ENCODE peak calls at places on chromosomes 12 and 14, in eight cellular contexts. O is body of pancreas; N is MM.1S; M is spleen; X is uterus; J is stomach; I is CD4-positive, alpha-beta memory T cell; D is right cardiac atrium. W is an unnamed sample.

GRCh38 chr12:88922816-88923215 is 342.5 kb upstream of the KITLG start:
- DNase-seq in N (no peak), X (no peak), I (no peak), M (no peak), J (no peak), O (no peak), D (no peak), W (no peak)

GRCh38 chr14:69997849-69998248 is 118.6 kb downstream of the SMOC1 start:
- DNase-seq in N (no peak), O (peak; percentile 84), M (no peak), J (peak; percentile 65), I (no peak), D (no peak), X (no peak), W (no peak)

GRCh38 chr12:47397664-47398281 is 308.1 kb downstream of the RPAP3 start:
- DNase-seq in X (no peak), O (no peak), J (no peak), N (peak; percentile 73), I (peak; percentile 65), M (no peak), D (no peak), W (peak; percentile 30)

GRCh38 chr14:58666737-58667136 is 29.0 kb downstream of the DACT1 start:
- DNase-seq in D (no peak), O (no peak), J (no peak), X (no peak), M (no peak), N (no peak), I (no peak), W (no peak)

GRCh38 chr14:85625925-85626585 is 96.1 kb downstream of the FLRT2 start:
- DNase-seq in I (no peak), N (no peak), M (no peak), O (no peak), X (no peak), D (no peak), J (no peak), W (no peak)

GRCh38 chr12:25789520-25789919 is 169.0 kb upstream of the RASSF8 start:
- DNase-seq in X (no peak), M (no peak), J (no peak), D (no peak), O (no peak), I (no peak), N (no peak), W (no peak)

GRCh38 chr12:128976120-128976519 is 122.8 kb downstream of the GLT1D1 start:
- DNase-seq in I (no peak), J (no peak), O (peak; percentile 33), M (no peak), N (no peak), D (no peak), X (no peak), W (no peak)

GRCh38 chr14:59582161-59582560 is 5.5 kb upstream of the CCDC175 start:
- DNase-seq in M (no peak), D (no peak), N (no peak), O (no peak), I (no peak), J (no peak), X (no peak), W (no peak)

GRCh38 chr12:24045816-24046257 is 96.4 kb upstream of the SOX5 start:
- DNase-seq in D (no peak), M (no peak), J (no peak), I (no peak), O (no peak), N (peak; percentile 31), X (no peak), W (no peak)

GRCh38 chr12:121400332-121401139 is 618 bp downstream of the RNF34 start:
- DNase-seq in M (peak; percentile 90), D (no peak), O (no peak), N (peak; percentile 26), J (peak; percentile 44), I (peak; percentile 69), X (no peak), W (peak; percentile 27)

GRCh38 chr12:45232771-45233372 is 17.0 kb downstream of the ANO6 start:
- DNase-seq in J (peak; percentile 27), M (no peak), I (no peak), D (no peak), X (peak; percentile 54), N (no peak), O (peak; percentile 59), W (no peak)

GRCh38 chr12:62846506-62846905 is 88.4 kb downstream of the PPM1H start:
- DNase-seq in X (no peak), D (no peak), J (no peak), M (no peak), N (no peak), I (no peak), O (no peak), W (no peak)

GRCh38 chr12:45648070-45648469 is 81.4 kb upstream of the ARID2 start:
- DNase-seq in I (no peak), J (peak; percentile 46), O (peak; percentile 36), X (no peak), N (peak; percentile 39), M (no peak), D (peak; percentile 56), W (no peak)

GRCh38 chr12:124359671-124360581 is 65.0 kb downstream of the RFLNA start:
- DNase-seq in X (peak; percentile 95), I (no peak), O (peak; percentile 98), J (peak; percentile 94), D (peak; percentile 98), M (no peak), N (no peak), W (no peak)

GRCh38 chr14:91383439-91383838 is 34.2 kb downstream of the CCDC88C start:
- DNase-seq in J (no peak), I (no peak), X (no peak), N (no peak), O (no peak), D (no peak), M (no peak), W (no peak)

GRCh38 chr12:65199604-65200003 is 30.2 kb downstream of the LEMD3 start:
- DNase-seq in X (no peak), D (no peak), O (no peak), J (no peak), M (no peak), N (no peak), I (no peak), W (no peak)

GRCh38 chr12:22083167-22083566 is 37.1 kb downstream of the CMAS start:
- DNase-seq in O (no peak), I (peak; percentile 50), X (no peak), N (peak; percentile 48), J (no peak), M (no peak), D (no peak), W (no peak)

GRCh38 chr12:122422769-122423257 is 344 bp upstream of the CLIP1 start:
- DNase-seq in D (no peak), N (peak; percentile 33), J (no peak), O (peak; percentile 43), X (peak; percentile 37), M (no peak), I (peak; percentile 15), W (no peak)

GRCh38 chr12:108798551-108799221 is 58.7 kb downstream of the SSH1 start:
- DNase-seq in I (no peak), N (no peak), X (peak; percentile 46), J (no peak), M (peak; percentile 51), D (peak; percentile 81), O (no peak), W (no peak)
- H3K4me1 ChIP-seq in I (no peaks in the 10 kb centered on the region), N (peaks cover 5% of the 10 kb centered on the region), X (peaks cover 6% of the 10 kb centered on the region), J (peaks cover 46% of the 10 kb centered on the region), M (peaks cover 20% of the 10 kb centered on the region), D (peaks cover 7% of the 10 kb centered on the region), O (peaks cover 11% of the 10 kb centered on the region), W (no peaks in the 10 kb centered on the region)

GRCh38 chr12:130186631-130187269 is 24.5 kb downstream of the FZD10 start:
- DNase-seq in M (no peak), O (no peak), J (no peak), D (no peak), X (no peak), N (no peak), I (no peak), W (no peak)
- H3K27ac ChIP-seq in M (no peak overlapping the region), O (no peak overlapping the region), J (no peak overlapping the region), D (no peak overlapping the region), X (no peak overlapping the region), N (no peak overlapping the region), I (no peak overlapping the region), W (no peak overlapping the region)

GRCh38 chr14:103734081-103734888 is 18.7 kb downstream of the ZFYVE21 start:
- DNase-seq in I (no peak), M (peak; percentile 62), J (no peak), D (peak; percentile 65), X (no peak), O (no peak), N (no peak), W (no peak)
- H3K4me1 ChIP-seq in I (no peaks in the 10 kb centered on the region), M (peaks cover 3% of the 10 kb centered on the region), J (peaks cover 89% of the 10 kb centered on the region), D (peaks cover 3% of the 10 kb centered on the region), X (peaks cover 4% of the 10 kb centered on the region), O (peaks cover 20% of the 10 kb centered on the region), N (no peaks in the 10 kb centered on the region), W (no peaks in the 10 kb centered on the region)

GRCh38 chr14:61429316-61429715 is 107.9 kb downstream of the PRKCH start:
- DNase-seq in D (no peak), M (no peak), J (no peak), I (no peak), X (no peak), O (no peak), N (no peak), W (no peak)
- H3K27ac ChIP-seq in D (no peak overlapping the region), M (no peak overlapping the region), J (no peak overlapping the region), I (no peak overlapping the region), X (no peak overlapping the region), O (no peak overlapping the region), N (no peak overlapping the region), W (no peak overlapping the region)

W was measured in effector memory CD4-positive, alpha-beta T cell.